ENCODE peak calls at places on chromosomes 3 and 15, in ten cellular contexts. R is foreskin fibroblast; D is Caki2; W is mammary epithelial cell; H is activated CD4-positive, CD25-positive, alpha-beta regulatory T cell treated with anti-CD3 and anti-CD28 coated beads, Interleukin-2, amount 50 U/mL, for 72 hours; B is GM10248; A is H54; O is dorsolateral prefrontal cortex; G is NCI-H1092; Z is activated CD8-positive, alpha-beta T cell treated with anti-CD3 and anti-CD28 coated beads, Interleukin-2, amount 10 ng/mL, durations not matched to agents 7 days and 5 days. N is an unnamed sample.
A peak's percentile ranks its signal among the peaks of the same experiment; 100 is the strongest.

GRCh38 chr3:151276038-151277027 is 2.0 kb downstream of the P2RY14 start:
- DNase-seq in R (no peak), D (no peak), W (no peak), H (no peak), B (no peak), A (no peak), O (no peak), G (no peak), Z (peak; percentile 38), N (no peak)

GRCh38 chr3:4525555-4526238 is 32.5 kb downstream of the ITPR1 start:
- DNase-seq in R (no peak), D (no peak), W (no peak), H (no peak), B (no peak), A (no peak), O (no peak), G (no peak), Z (no peak), N (no peak)

GRCh38 chr15:55270301-55270700 is 19.3 kb downstream of the RAB27A start:
- DNase-seq in R (peak; percentile 30), D (no peak), W (no peak), H (no peak), B (no peak), A (no peak), O (no peak), G (no peak), Z (no peak), N (no peak)

GRCh38 chr3:64815195-64815627 is 127.4 kb upstream of the ADAMTS9 start:
- DNase-seq in R (peak; percentile 19), D (peak; percentile 45), W (peak; percentile 38), H (no peak), B (no peak), A (no peak), O (no peak), G (no peak), Z (no peak), N (no peak)

GRCh38 chr3:125528920-125529319 is 8.9 kb upstream of the SNX4 start:
- DNase-seq in R (no peak), D (no peak), W (no peak), H (no peak), B (no peak), A (no peak), O (no peak), G (no peak), Z (no peak), N (no peak)

GRCh38 chr3:154050766-154051165 is 70.4 kb upstream of the ARHGEF26 start:
- DNase-seq in R (peak; percentile 48), D (no peak), W (no peak), H (no peak), B (no peak), A (no peak), O (no peak), G (no peak), Z (no peak), N (no peak)

GRCh38 chr3:197001972-197002700 is 27.5 kb downstream of the MELTF start:
- DNase-seq in R (peak; percentile 53), D (no peak), W (no peak), H (peak; percentile 38), B (no peak), A (no peak), O (peak; percentile 72), G (no peak), Z (no peak), N (no peak)

GRCh38 chr3:115659253-115659652 is 35.9 kb downstream of the GAP43 start:
- DNase-seq in R (peak; percentile 22), D (no peak), W (no peak), H (no peak), B (no peak), A (no peak), O (no peak), G (no peak), Z (no peak), N (no peak)

GRCh38 chr3:194540268-194540937 is 53.6 kb upstream of the ATP13A3 start:
- DNase-seq in R (peak; percentile 44), D (no peak), W (no peak), H (no peak), B (no peak), A (no peak), O (no peak), G (no peak), Z (peak; percentile 35), N (peak; percentile 10)